ENCODE peak calls at places on chromosomes 1 and 21, in eight cellular contexts. H, P, I, R, X, Z, T and A are unnamed samples.

GRCh38 chr1:27592191-27592590 is 11.8 kb downstream of the AHDC1 start:
- DNase-seq in H (no peak), P (no peak), I (no peak), R (no peak), X (no peak), Z (no peak), T (no peak), A (no peak)

GRCh38 chr1:17135530-17135929 is 16.3 kb upstream of the PADI2 start:
- DNase-seq in H (no peak), P (no peak), I (no peak), R (no peak), X (no peak), Z (no peak), T (no peak), A (no peak)

GRCh38 chr1:25825605-25826004 is 5.9 kb downstream of the MTFR1L start:
- DNase-seq in H (peak; percentile 38), P (no peak), I (no peak), R (peak; percentile 6), X (no peak), Z (no peak), T (no peak), A (no peak)

GRCh38 chr1:201350361-201350725 is 27.1 kb downstream of the TNNT2 start:
- DNase-seq in H (no peak), P (no peak), I (no peak), R (no peak), X (no peak), Z (no peak), T (no peak), A (no peak)

GRCh38 chr1:160637821-160638539 is 8.9 kb downstream of the SLAMF1 start:
- DNase-seq in H (no peak), P (peak; percentile 27), I (no peak), R (no peak), X (no peak), Z (no peak), T (no peak), A (no peak)

GRCh38 chr21:32965281-32965680 is 60.5 kb upstream of the OLIG2 start:
- DNase-seq in H (no peak), P (no peak), I (no peak), R (no peak), X (no peak), Z (no peak), T (no peak), A (no peak)

GRCh38 chr1:217188280-217189235 is 442.3 kb downstream of the GPATCH2 start:
- DNase-seq in H (no peak), P (no peak), I (no peak), R (no peak), X (peak; percentile 34), Z (no peak), T (no peak), A (no peak)

GRCh38 chr1:178632619-178633018 is 92.4 kb upstream of the RALGPS2 start:
- DNase-seq in H (peak; percentile 86), P (no peak), I (no peak), R (peak; percentile 62), X (no peak), Z (no peak), T (no peak), A (no peak)

GRCh38 chr1:229171934-229172333 is 99.0 kb upstream of the RAB4A start:
- DNase-seq in H (no peak), P (no peak), I (no peak), R (peak; percentile 19), X (no peak), Z (no peak), T (no peak), A (no peak)

GRCh38 chr1:29548091-29548490 is 311.8 kb downstream of the PTPRU start:
- DNase-seq in H (no peak), P (no peak), I (no peak), R (no peak), X (no peak), Z (no peak), T (no peak), A (no peak)

GRCh38 chr1:68210829-68211228 is 21.5 kb downstream of the WLS start:
- DNase-seq in H (no peak), P (no peak), I (peak; percentile 55), R (no peak), X (no peak), Z (no peak), T (no peak), A (no peak)

GRCh38 chr1:226872455-226872854 is 2.0 kb downstream of the PSEN2 start:
- DNase-seq in H (no peak), P (no peak), I (no peak), R (peak; percentile 44), X (peak; percentile 5), Z (no peak), T (no peak), A (no peak)

GRCh38 chr1:156870734-156871133 is 10.1 kb downstream of the NTRK1 start:
- DNase-seq in H (peak; percentile 95), P (no peak), I (no peak), R (peak; percentile 96), X (no peak), Z (no peak), T (no peak), A (no peak)

GRCh38 chr21:32726742-32727477 is 903 bp downstream of the SYNJ1 start:
- DNase-seq in H (peak; percentile 54), P (peak; percentile 35), I (peak; percentile 36), R (peak; percentile 28), X (peak; percentile 46), Z (no peak), T (peak; percentile 21), A (peak; percentile 34)

GRCh38 chr1:114131526-114132220 is 22.0 kb downstream of the SYT6 start:
- DNase-seq in H (no peak), P (no peak), I (no peak), R (peak; percentile 54), X (no peak), Z (no peak), T (no peak), A (no peak)

GRCh38 chr1:2108213-2108876 is 58.1 kb downstream of the PRKCZ start:
- DNase-seq in H (peak; percentile 58), P (no peak), I (peak; percentile 71), R (peak; percentile 31), X (peak; percentile 54), Z (peak; percentile 21), T (peak; percentile 55), A (peak; percentile 87)

GRCh38 chr21:29299906-29300546 is 1.3 kb downstream of the BACH1 start:
- DNase-seq in H (peak; percentile 98), P (peak; percentile 79), I (peak; percentile 64), R (peak; percentile 87), X (peak; percentile 82), Z (peak; percentile 15), T (peak; percentile 59), A (peak; percentile 44)

GRCh38 chr21:20882462-20883415 is 115.5 kb upstream of the NCAM2 start:
- DNase-seq in H (peak; percentile 20), P (peak; percentile 44), I (peak; percentile 69), R (peak; percentile 64), X (peak; percentile 61), Z (peak; percentile 8), T (peak; percentile 8), A (peak; percentile 16)
- TF ChIP-seq EZH2phosphoT487 in H (no peak), P (no peak), I (no peak), R (no peak), X (no peak), Z (no peak), T (no peak), A (no peak)

GRCh38 chr1:221663321-221663720 is 78.6 kb downstream of the DUSP10 start:
- DNase-seq in H (no peak), P (no peak), I (no peak), R (no peak), X (no peak), Z (no peak), T (no peak), A (no peak)
- TF ChIP-seq EZH2phosphoT487 in H (no peak), P (no peak), I (no peak), R (no peak), X (no peak), Z (no peak), T (no peak), A (no peak)

DNA sequence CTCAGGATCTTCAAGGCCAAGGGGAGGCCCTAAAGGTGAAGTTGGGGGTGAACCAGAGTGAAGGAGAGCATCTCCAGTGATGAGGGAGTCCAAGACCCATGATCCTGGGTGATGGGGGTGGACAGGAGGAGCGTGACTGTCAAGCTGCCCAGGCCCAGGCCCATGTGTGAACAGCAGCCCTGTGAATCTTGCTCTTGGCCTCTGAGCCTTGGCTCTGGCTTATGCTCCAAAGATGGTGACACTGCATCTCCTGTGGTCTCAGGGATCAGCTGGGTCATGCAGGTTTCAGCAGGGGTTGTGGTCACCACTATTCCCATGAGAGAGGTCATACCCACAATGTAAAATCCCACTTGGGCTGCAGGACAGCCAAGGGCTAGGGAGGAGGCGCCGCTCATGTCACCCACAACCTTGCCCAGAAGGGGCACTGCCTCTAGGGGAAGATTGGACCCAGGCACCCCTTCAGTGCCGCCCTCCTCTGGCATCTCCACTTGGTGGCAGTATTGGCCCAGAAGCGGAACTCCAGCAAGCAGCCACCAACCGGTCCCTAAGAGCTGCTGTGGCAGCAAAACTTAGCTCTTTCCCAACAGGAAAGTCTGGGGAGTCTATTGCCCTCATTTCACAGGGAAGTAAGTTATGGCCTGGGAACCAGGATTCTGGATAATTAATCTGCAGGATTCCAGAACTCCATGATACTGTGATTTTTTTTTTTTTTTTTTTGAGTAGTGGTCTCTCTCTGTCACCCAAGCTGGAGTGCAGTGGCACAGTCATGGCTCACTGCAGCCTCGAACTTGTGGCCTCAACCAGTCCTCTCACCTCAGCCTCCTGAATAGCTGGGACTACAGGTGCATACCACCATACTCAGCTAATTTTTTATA is 7.5 kb upstream of the WNT3A start:
- DNase-seq in H (peak; percentile 87), P (peak; percentile 86), I (peak; percentile 87), R (peak; percentile 97), X (peak; percentile 83), Z (peak; percentile 71), T (peak; percentile 76), A (peak; percentile 83)
- TF ChIP-seq EZH2phosphoT487 in H (no peak), P (no peak), I (no peak), R (no peak), X (no peak), Z (no peak), T (no peak), A (no peak)

GRCh38 chr1:199857103-199857502 is 170.4 kb upstream of the NR5A2 start:
- DNase-seq in H (peak; percentile 56), P (no peak), I (no peak), R (no peak), X (no peak), Z (no peak), T (no peak), A (no peak)
- TF ChIP-seq EZH2phosphoT487 in H (no peak), P (no peak), I (no peak), R (no peak), X (no peak), Z (no peak), T (no peak), A (no peak)